ENCODE peak calls at places on chromosome 20, in five cellular contexts. B is cardiac muscle cell, L is adrenal gland, A is DND-41, C is upper lobe of left lung. M is an unnamed sample.

GRCh38 chr20:19683822-19684221 is 74.2 kb upstream of the RIN2 start:
- DNase-seq in L (no peak), C (no peak), A (no peak), B (no peak), M (no peak)

GRCh38 chr20:32207211-32207625 is 325 bp downstream of the PLAGL2 start:
- DNase-seq in B (no peak), A (peak; percentile 47), C (no peak), L (peak; percentile 13), M (peak; percentile 65)

GRCh38 chr20:49541733-49542513 is 26.0 kb downstream of the PTGIS start:
- DNase-seq in A (peak; percentile 75), C (no peak), B (peak; percentile 79), L (peak; percentile 70), M (peak; percentile 92)

GRCh38 chr20:1370548-1371110 is 22.2 kb downstream of the FKBP1A start:
- DNase-seq in L (no peak), C (no peak), B (no peak), A (no peak), M (no peak)

GRCh38 chr20:49464556-49464955 is 17.9 kb downstream of the KCNB1 start:
- DNase-seq in A (no peak), B (no peak), C (no peak), L (no peak), M (no peak)

GRCh38 chr20:35617397-35618031 is 1.9 kb downstream of the SPAG4 start:
- DNase-seq in A (no peak), B (peak; percentile 77), C (peak; percentile 66), L (peak; percentile 70), M (peak; percentile 88)

GRCh38 chr20:62103508-62104233 is 18.6 kb upstream of the LSM14B start:
- DNase-seq in B (no peak), A (no peak), C (peak; percentile 73), L (no peak), M (peak; percentile 61)

GRCh38 chr20:24502184-24502583 is 32.8 kb downstream of the SYNDIG1 start:
- DNase-seq in B (no peak), L (peak; percentile 49), C (no peak), A (no peak), M (no peak)

GRCh38 chr20:61664741-61665320 is 400.9 kb downstream of the TAF4 start:
- DNase-seq in B (no peak), C (peak; percentile 70), L (no peak), A (no peak), M (no peak)

GRCh38 chr20:12906401-12906800 is 102.4 kb upstream of the SPTLC3 start:
- DNase-seq in B (no peak), C (no peak), L (no peak), A (no peak), M (no peak)
- TF ChIP-seq CTCF in B (no peak), C (no peak), L (no peak), A (no peak), M (no peak)

GRCh38 chr20:13441388-13441787 is 197.3 kb downstream of the TASP1 start:
- DNase-seq in C (no peak), A (no peak), L (no peak), B (no peak), M (no peak)
- H3K27ac ChIP-seq in C (no peak overlapping the region), A (no peak overlapping the region), L (no peak overlapping the region), B (peak overlapping the region; percentile 27), M (no peak overlapping the region)

DNA sequence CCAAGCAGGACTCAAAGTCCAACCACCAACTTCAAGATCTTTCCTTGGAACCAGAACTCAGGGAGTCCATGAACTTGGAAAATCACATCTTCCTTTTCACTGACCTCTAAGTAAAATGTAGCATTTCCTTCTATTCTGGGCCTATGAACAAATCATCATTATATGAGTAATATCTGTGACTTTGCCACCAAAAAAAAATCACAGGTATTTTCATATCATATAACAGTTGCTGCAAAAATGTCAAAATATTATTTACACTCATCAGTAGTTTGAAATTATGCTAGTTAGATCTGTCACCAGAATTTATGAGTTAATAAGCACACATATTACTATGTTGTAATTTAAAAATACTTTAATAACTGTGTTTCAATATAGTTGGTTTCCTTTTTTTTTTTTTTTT is 27.3 kb upstream of the TLDC2 start:
- DNase-seq in L (no peak), B (no peak), A (no peak), C (no peak), M (no peak)
- H3K4me1 ChIP-seq in L (peaks cover 85% of the 10 kb centered on the region), B (peaks cover 11% of the 10 kb centered on the region), A (no peaks in the 10 kb centered on the region), C (peaks cover 42% of the 10 kb centered on the region), M (peaks cover 8% of the 10 kb centered on the region)

GRCh38 chr20:59006167-59006863 is 739 bp downstream of the CTSZ start:
- DNase-seq in C (peak; percentile 85), A (no peak), L (peak; percentile 30), B (no peak), M (peak; percentile 47)
- TF ChIP-seq CTCF in C (no peak), A (no peak), L (no peak), B (no peak), M (no peak)

GRCh38 chr20:53706511-53707031 is 112.9 kb upstream of the ZNF217 start:
- DNase-seq in C (no peak), L (no peak), A (peak; percentile 76), B (no peak), M (no peak)
- H3K27ac ChIP-seq in C (no peak overlapping the region), L (peak overlapping the region; percentile 9), A (peak overlapping the region; percentile 93), B (peak overlapping the region; percentile 5), M (no peak overlapping the region)

GRCh38 chr20:53930651-53931504 is 139.5 kb downstream of the BCAS1 start:
- DNase-seq in A (no peak), C (no peak), B (no peak), L (no peak), M (peak; percentile 2)

GRCh38 chr20:53931597-53931996 is 138.8 kb downstream of the BCAS1 start:
- DNase-seq in L (no peak), A (no peak), B (no peak), C (no peak), M (no peak)

GRCh38 chr20:53934421-53935352 is 135.7 kb downstream of the BCAS1 start:
- DNase-seq in C (no peak), L (peak; percentile 44), B (no peak), A (peak; percentile 26), M (peak; percentile 77)

GRCh38 chr20:53935353-53936084 is 134.9 kb downstream of the BCAS1 start:
- DNase-seq in A (no peak), C (no peak), L (no peak), B (no peak), M (peak; percentile 62)

GRCh38 chr20:53933232-53933846 is 137.1 kb downstream of the BCAS1 start:
- DNase-seq in L (no peak), C (no peak), A (no peak), B (no peak), M (no peak)
- H3K4me1 ChIP-seq in L (peaks cover 21% of the 10 kb centered on the region), C (peaks cover 19% of the 10 kb centered on the region), A (peaks cover 19% of the 10 kb centered on the region), B (peaks cover 14% of the 10 kb centered on the region), M (peaks cover 4% of the 10 kb centered on the region)

M was measured in endodermal cell.